ENCODE peak calls at places on chromosomes 11 and 22, in four cellular contexts. L is K562, P is H1, U is GM12878. D is an unnamed sample.

GRCh38 chr11:35927730-35928129 is 16.1 kb upstream of the LDLRAD3 start:
- DNase-seq in P (no peak), L (no peak), U (no peak), D (no peak)

GRCh38 chr11:30314625-30315024 is 8.3 kb upstream of the ARL14EP start:
- DNase-seq in L (no peak), P (no peak), U (no peak), D (no peak)

GRCh38 chr11:79783833-79784232 is 343.0 kb upstream of the TENM4 start:
- DNase-seq in U (no peak), P (no peak), L (no peak), D (no peak)

GRCh38 chr22:47307326-47307725 is 544.9 kb downstream of the TBC1D22A start:
- DNase-seq in P (no peak), U (no peak), L (peak), D (no peak)

GRCh38 chr22:17972385-17973181 is 51.8 kb downstream of the MICAL3 start:
- DNase-seq in L (no peak), P (no peak), U (no peak), D (no peak)

GRCh38 chr11:6572215-6572614 is 31.2 kb downstream of the RRP8 start:
- DNase-seq in L (no peak), P (no peak), U (no peak), D (no peak)

GRCh38 chr22:49676783-49677494 is 150.7 kb downstream of the BRD1 start:
- DNase-seq in L (no peak), P (no peak), U (no peak), D (no peak)

GRCh38 chr11:48006301-48006992 is 26.1 kb downstream of the PTPRJ start:
- DNase-seq in L (peak), U (peak), P (no peak), D (no peak)

GRCh38 chr11:133164986-133165385 is 367.3 kb downstream of the OPCML start:
- DNase-seq in P (no peak), U (no peak), L (no peak), D (no peak)

DNA sequence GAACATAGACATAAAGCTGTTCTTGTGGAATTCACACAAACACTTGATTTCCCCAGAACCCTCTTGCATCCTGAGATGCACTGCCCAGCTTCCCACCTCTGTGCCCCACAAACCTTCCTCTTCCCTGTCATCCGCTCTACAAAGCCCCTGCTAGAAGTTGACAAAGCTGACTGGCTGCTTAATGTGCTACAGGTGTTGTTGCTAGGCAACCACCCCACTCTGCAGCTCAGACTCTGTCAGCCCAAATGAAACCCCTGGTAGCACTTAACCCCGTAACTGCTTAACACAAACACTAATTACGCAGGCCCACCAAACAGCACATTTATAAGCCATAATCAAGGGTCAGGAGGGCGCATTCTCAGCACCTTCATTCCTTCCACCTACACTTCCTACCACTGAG is 172.0 kb upstream of the CADM1 start:
- DNase-seq in L (no peak), P (no peak), U (no peak), D (no peak)
- TF ChIP-seq TAF1 in L (no peak), P (no peak), U (no peak), D (no peak)

GRCh38 chr11:65590240-65590738 is 5.3 kb downstream of the KCNK7 start:
- DNase-seq in L (no peak), U (no peak), P (no peak), D (no peak)
- TF ChIP-seq NRF1 in L (no peak), U (no peak), P (no peak), D (no peak)

GRCh38 chr11:75152090-75152489 is 1.2 kb downstream of the SLCO2B1 start:
- DNase-seq in U (no peak), P (no peak), L (no peak), D (no peak)
- TF ChIP-seq TAF1 in U (no peak), P (no peak), L (no peak), D (no peak)

GRCh38 chr22:26679003-26679629 is 21.7 kb downstream of the MIAT start:
- DNase-seq in L (peak), P (peak), U (peak), D (peak)
- TF ChIP-seq NRF1 in L (no peak), P (no peak), U (no peak), D (no peak)

DNA sequence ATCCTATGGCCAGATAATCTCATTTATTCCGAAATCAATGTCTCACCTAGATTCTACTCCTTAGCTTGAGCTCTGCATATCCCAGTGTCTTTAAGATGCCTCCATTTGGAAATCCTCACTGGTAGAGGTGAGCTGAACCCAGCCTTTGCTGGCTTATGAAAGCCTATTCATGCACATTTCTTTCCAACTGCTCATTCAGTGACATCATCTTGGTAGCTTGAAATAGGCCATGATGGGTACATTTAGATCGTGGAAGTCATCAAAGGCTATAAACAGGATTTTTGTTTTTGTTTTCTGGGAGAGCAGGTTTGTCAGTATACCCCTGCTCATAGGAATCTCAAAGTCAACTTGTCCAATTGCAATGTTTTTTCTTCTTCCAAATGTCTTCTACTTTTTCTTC is 6.0 kb downstream of the NXPE1 start:
- DNase-seq in L (no peak), P (no peak), U (no peak), D (no peak)
- TF ChIP-seq TAF1 in L (no peak), P (no peak), U (no peak), D (no peak)

D was measured in SK-N-SH.